ENCODE peak calls at places on chromosomes 3 and 15, in ten cellular contexts. F is MCF 10A, W is sigmoid colon, D is fibroblast of the aortic adventitia, T is AG04449, J is endothelial cell, Y is neural crest cell, I is AG04450, M is mucosa of descending colon, C is A549. U is an unnamed sample.

GRCh38 chr3:127264292-127264691 is 23.6 kb downstream of the PRR20G start:
- DNase-seq in F (peak; percentile 75), W (no peak), D (peak; percentile 24), T (no peak), J (no peak), Y (no peak), I (no peak), M (no peak), C (no peak), U (no peak)

GRCh38 chr3:66082679-66083078 is 44.0 kb upstream of the MAGI1 start:
- DNase-seq in F (no peak), W (no peak), D (no peak), T (no peak), J (no peak), Y (no peak), I (no peak), M (no peak), C (no peak), U (no peak)

GRCh38 chr3:160739079-160739478 is 17.0 kb upstream of the PPM1L start:
- DNase-seq in F (peak; percentile 81), W (no peak), D (peak; percentile 3), T (no peak), J (no peak), Y (no peak), I (no peak), M (no peak), C (no peak), U (no peak)

GRCh38 chr3:192833177-192833890 is 84.3 kb downstream of the MB21D2 start:
- DNase-seq in F (peak; percentile 84), W (no peak), D (peak; percentile 91), T (no peak), J (no peak), Y (no peak), I (no peak), M (no peak), C (peak; percentile 14), U (no peak)

GRCh38 chr3:130905551-130905950 is 11.7 kb downstream of the ATP2C1 start:
- DNase-seq in F (peak; percentile 25), W (no peak), D (peak; percentile 79), T (no peak), J (no peak), Y (no peak), I (no peak), M (no peak), C (peak; percentile 4), U (no peak)

GRCh38 chr15:52078876-52079700 is 33.5 kb downstream of the BCL2L10 start:
- DNase-seq in F (peak; percentile 92), W (peak; percentile 88), D (peak; percentile 71), T (no peak), J (peak; percentile 91), Y (peak; percentile 88), I (no peak), M (peak; percentile 75), C (peak; percentile 82), U (peak; percentile 95)

GRCh38 chr15:52018244-52018643 is 775 bp upstream of the MAPK6 start:
- DNase-seq in F (no peak), W (no peak), D (no peak), T (no peak), J (no peak), Y (no peak), I (peak; percentile 60), M (no peak), C (no peak), U (no peak)

GRCh38 chr3:38543602-38544001 is 47.5 kb downstream of the EXOG start:
- DNase-seq in F (no peak), W (no peak), D (no peak), T (no peak), J (no peak), Y (no peak), I (no peak), M (no peak), C (no peak), U (no peak)

GRCh38 chr3:45227946-45228345 is 1.9 kb upstream of the TMEM158 start:
- DNase-seq in F (no peak), W (no peak), D (no peak), T (no peak), J (no peak), Y (no peak), I (no peak), M (no peak), C (no peak), U (no peak)

GRCh38 chr3:7382293-7383033 is 521.5 kb downstream of the GRM7 start:
- DNase-seq in F (peak; percentile 78), W (no peak), D (peak; percentile 0), T (no peak), J (no peak), Y (no peak), I (no peak), M (no peak), C (peak; percentile 6), U (no peak)

GRCh38 chr3:143972155-143972494 is 502 bp downstream of the DIPK2A start:
- DNase-seq in F (no peak), W (no peak), D (no peak), T (no peak), J (peak; percentile 66), Y (no peak), I (no peak), M (no peak), C (no peak), U (peak; percentile 26)

GRCh38 chr3:16124636-16125035 is 49.8 kb upstream of the GALNT15 start:
- DNase-seq in F (peak; percentile 84), W (no peak), D (peak; percentile 99), T (peak; percentile 97), J (no peak), Y (no peak), I (peak; percentile 97), M (no peak), C (peak; percentile 42), U (no peak)

GRCh38 chr15:85583404-85584390 is 203.3 kb downstream of the AKAP13 start:
- DNase-seq in F (peak; percentile 20), W (peak; percentile 75), D (peak; percentile 58), T (no peak), J (no peak), Y (peak; percentile 5), I (no peak), M (no peak), C (peak; percentile 56), U (no peak)

GRCh38 chr3:135918600-135918999 is 46.9 kb upstream of the PPP2R3A start:
- DNase-seq in F (peak; percentile 52), W (no peak), D (peak; percentile 73), T (no peak), J (no peak), Y (no peak), I (no peak), M (no peak), C (peak; percentile 27), U (no peak)

GRCh38 chr3:79661866-79662265 is 105.9 kb downstream of the ROBO1 start:
- DNase-seq in F (no peak), W (no peak), D (no peak), T (no peak), J (no peak), Y (no peak), I (no peak), M (no peak), C (no peak), U (no peak)

GRCh38 chr15:32898991-32899613 is 181.3 kb downstream of the GREM1 start:
- DNase-seq in F (peak; percentile 3), W (no peak), D (no peak), T (no peak), J (no peak), Y (peak; percentile 25), I (no peak), M (no peak), C (peak; percentile 22), U (no peak)

DNA sequence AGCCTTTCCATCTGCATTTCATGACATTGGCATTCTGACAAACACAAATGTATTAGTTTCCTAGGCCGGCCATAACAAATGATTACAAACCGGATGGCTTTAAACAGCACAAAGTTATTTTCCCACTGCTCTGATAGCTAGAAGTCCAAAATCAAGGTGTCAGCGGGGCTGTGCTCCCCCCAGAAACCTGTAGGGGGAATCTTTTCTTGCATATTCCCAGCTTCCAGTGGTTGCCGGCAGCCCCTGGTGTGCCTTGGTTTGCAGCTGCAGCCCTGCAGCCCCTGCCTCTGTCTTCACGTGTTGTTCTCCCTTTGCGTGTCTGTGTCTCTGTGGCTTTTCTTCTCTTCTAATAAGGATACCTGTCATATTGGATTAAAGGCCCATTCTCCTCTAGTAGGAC is 79.0 kb upstream of the CDV3 start:
- DNase-seq in F (peak; percentile 42), W (no peak), D (peak; percentile 15), T (no peak), J (peak; percentile 47), Y (peak; percentile 29), I (no peak), M (no peak), C (peak; percentile 29), U (no peak)
- TF ChIP-seq CTCF in F (peak; percentile 16), W (no peak), D (peak; percentile 48), T (peak; percentile 39), J (peak; percentile 60), Y (peak; percentile 48), I (peak; percentile 49), M (no peak), C (peak; percentile 12), U (no peak)

GRCh38 chr3:28951773-28952556 is 328.9 kb upstream of the RBMS3 start:
- DNase-seq in F (no peak), W (no peak), D (peak; percentile 49), T (no peak), J (no peak), Y (no peak), I (no peak), M (no peak), C (no peak), U (no peak)
- TF ChIP-seq CTCF in F (no peak), W (no peak), D (peak; percentile 47), T (no peak), J (no peak), Y (no peak), I (no peak), M (no peak), C (no peak), U (no peak)

GRCh38 chr15:68644088-68644904 is 65.5 kb downstream of the CORO2B start:
- DNase-seq in F (peak; percentile 51), W (peak; percentile 55), D (peak; percentile 89), T (peak; percentile 31), J (no peak), Y (no peak), I (peak; percentile 26), M (no peak), C (peak; percentile 71), U (no peak)
- TF ChIP-seq CTCF in F (no peak), W (no peak), D (peak; percentile 15), T (peak; percentile 6), J (no peak), Y (no peak), I (no peak), M (no peak), C (no peak), U (no peak)

DNA sequence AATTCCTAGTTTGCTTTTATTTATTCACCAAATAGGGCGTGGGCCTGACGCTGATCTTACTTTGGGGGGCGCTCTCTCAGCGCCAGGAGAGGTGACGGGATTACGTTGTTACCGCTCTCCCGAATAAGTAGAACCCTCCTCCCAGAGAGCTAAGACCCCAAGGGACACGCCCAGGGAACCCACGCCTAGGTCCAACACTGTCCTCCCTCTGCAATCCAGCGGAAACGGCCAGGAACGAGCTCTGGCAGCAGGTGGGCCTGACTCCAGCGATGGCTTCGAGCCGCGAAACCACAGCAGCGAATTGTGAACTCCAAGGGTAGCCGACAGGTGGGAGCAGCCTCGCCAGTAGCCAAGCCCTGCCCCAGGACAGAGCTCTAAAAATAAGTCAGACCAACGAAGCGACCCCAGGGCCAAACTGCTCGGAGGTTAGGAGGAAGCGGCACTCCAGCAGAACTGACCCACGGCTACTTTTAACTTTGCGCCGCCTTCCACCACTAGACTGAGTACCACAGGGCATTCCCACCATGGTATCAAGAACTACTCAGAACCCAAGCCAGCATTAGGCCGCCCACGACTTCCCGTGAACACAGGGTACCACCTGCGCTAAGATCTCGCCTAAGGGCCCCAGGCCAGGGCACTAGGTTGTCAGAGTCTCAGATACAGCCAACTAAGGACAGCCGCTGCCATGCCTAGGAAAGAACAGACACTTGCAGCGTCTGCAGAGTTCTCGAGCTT is 1.6 kb upstream of the SIN3A start:
- DNase-seq in F (peak; percentile 52), W (peak; percentile 87), D (peak; percentile 11), T (no peak), J (peak; percentile 51), Y (peak; percentile 34), I (no peak), M (peak; percentile 83), C (peak; percentile 64), U (no peak)
- TF ChIP-seq CTCF in F (no peak), W (no peak), D (no peak), T (peak; percentile 5), J (no peak), Y (peak; percentile 43), I (peak; percentile 6), M (no peak), C (peak; percentile 44), U (no peak)